ENCODE peak calls at places on chromosomes 11 and 22, in five cellular contexts. K is right atrium auricular region; D is GM23248; J is effector memory CD4-positive, alpha-beta T cell; N is colonic mucosa. X is an unnamed sample.

GRCh38 chr11:12007230-12007593 is 1.2 kb downstream of the DKK3 start:
- DNase-seq in K (no peak), D (no peak), J (no peak), N (no peak), X (no peak)

GRCh38 chr22:30216710-30217109 is 29.8 kb downstream of the LIF start:
- DNase-seq in K (no peak), D (no peak), J (no peak), N (no peak), X (no peak)

GRCh38 chr11:70032470-70032795 is 45.7 kb upstream of the ANO1 start:
- DNase-seq in K (no peak), D (no peak), J (no peak), N (peak; percentile 9), X (no peak)

GRCh38 chr11:121696177-121696863 is 243.6 kb upstream of the SORL1-AS1 start:
- DNase-seq in K (no peak), D (no peak), J (no peak), N (no peak), X (no peak)

GRCh38 chr11:122201126-122201525 is 85.1 kb upstream of the BLID start:
- DNase-seq in K (no peak), D (no peak), J (no peak), N (no peak), X (no peak)

GRCh38 chr11:101158119-101158518 is 28.5 kb upstream of the PGR start:
- DNase-seq in K (no peak), D (no peak), J (no peak), N (no peak), X (no peak)

GRCh38 chr22:36586852-36587251 is 57.9 kb upstream of the EIF3D start:
- DNase-seq in K (no peak), D (no peak), J (no peak), N (no peak), X (no peak)

GRCh38 chr22:39725351-39726035 is 154.9 kb downstream of the CACNA1I start:
- DNase-seq in K (no peak), D (no peak), J (no peak), N (no peak), X (no peak)

GRCh38 chr11:106398396-106399074 is 321.1 kb downstream of the AASDHPPT start:
- DNase-seq in K (no peak), D (peak; percentile 70), J (no peak), N (no peak), X (no peak)

GRCh38 chr11:105189586-105189985 is 50.0 kb upstream of the CARD18 start:
- DNase-seq in K (no peak), D (peak; percentile 70), J (no peak), N (no peak), X (no peak)

GRCh38 chr11:69000831-69001245 is 12.2 kb downstream of the MRGPRF start:
- DNase-seq in K (peak; percentile 89), D (peak; percentile 95), J (no peak), N (peak; percentile 30), X (peak; percentile 29)

DNA sequence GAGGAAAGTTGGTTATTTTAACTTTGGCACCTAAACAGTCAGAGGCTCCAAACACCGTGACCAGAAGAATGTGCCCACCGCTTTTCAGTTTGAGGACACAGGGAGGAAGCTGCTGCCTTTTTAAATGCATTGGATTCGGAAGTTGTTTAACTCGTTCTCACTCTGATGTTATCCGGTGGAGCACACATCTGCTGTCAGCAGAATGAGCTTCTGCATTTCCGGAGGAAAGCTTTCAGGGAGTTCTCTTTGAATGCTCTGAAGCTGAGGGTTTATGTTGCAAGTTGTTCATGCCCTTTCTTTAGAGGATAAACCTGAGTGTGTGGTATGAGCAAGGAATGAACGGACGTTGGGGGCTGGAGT is 64.1 kb downstream of the PPFIBP2 start:
- DNase-seq in K (no peak), D (peak; percentile 66), J (no peak), N (peak; percentile 38), X (no peak)
- H3K27ac ChIP-seq in K (peak overlapping the region; percentile 89), D (peak overlapping the region; percentile 65), J (no peak overlapping the region), N (peak overlapping the region; percentile 72), X (peak overlapping the region; percentile 83)

DNA sequence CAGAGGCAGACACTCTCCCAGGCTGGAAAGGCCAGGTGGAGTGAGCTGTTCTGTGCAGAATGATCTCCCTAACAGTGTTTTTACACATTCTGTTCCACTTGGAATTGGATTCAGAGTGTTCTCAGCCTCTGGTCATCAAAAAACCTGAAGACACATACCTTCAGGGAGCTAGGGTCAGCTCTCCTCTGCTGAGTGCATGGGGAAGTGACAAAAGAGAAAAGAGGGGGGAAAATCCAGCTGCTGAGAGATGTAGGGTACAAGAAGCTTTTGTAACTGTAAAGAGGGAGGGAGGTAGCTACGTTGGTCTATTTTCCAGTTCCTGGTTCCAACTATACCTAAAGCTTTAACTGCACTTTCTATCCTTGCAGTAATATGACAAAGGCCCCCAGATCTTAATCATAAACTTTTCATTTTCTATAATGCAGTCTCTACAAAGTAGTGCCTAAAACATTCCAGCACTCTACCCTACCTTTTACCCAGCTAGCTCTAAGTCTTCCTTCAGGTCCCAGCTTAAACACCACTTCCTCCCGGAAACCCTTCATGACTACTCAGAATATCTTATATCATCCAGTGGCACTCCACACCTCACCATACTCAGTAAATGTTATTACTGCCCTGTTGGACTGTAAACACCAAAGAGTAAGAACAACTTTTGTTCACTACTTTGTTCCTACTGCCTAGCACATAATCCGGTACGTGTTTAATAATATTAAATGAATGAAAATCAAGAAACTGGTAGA is 9.2 kb downstream of the MAPK1 start:
- DNase-seq in K (no peak), D (no peak), J (no peak), N (no peak), X (no peak)
- H3K27ac ChIP-seq in K (peak overlapping the region; percentile 78), D (no peak overlapping the region), J (no peak overlapping the region), N (peak overlapping the region; percentile 30), X (peak overlapping the region; percentile 14)

GRCh38 chr22:33710326-33710725 is 209.9 kb downstream of the LARGE1 start:
- DNase-seq in K (no peak), D (no peak), J (no peak), N (no peak), X (no peak)
- H3K27ac ChIP-seq in K (no peak overlapping the region), D (no peak overlapping the region), J (no peak overlapping the region), N (no peak overlapping the region), X (no peak overlapping the region)

DNA sequence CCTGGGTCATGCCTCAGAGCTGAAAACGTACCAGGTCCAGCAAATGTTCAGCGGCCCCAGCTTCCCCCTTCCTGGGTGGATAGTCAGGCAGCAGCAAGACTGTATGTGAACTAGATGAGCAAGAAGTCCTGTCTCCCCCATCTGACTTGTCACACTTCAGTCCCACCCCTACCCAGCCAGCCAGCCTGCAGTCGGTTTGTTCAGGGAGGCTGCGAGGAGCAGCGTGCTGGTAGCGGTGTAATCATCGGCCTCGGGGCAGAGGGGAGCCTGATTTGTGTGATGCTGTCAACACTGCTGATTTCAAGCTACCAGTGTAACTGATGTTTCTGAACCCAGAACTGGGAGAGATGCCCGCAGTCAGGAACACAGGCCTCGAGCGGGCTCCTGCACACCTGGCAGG is 9.6 kb downstream of the TMEM258 start:
- DNase-seq in K (no peak), D (no peak), J (no peak), N (no peak), X (no peak)
- H3K27ac ChIP-seq in K (no peak overlapping the region), D (no peak overlapping the region), J (no peak overlapping the region), N (no peak overlapping the region), X (no peak overlapping the region)

DNA sequence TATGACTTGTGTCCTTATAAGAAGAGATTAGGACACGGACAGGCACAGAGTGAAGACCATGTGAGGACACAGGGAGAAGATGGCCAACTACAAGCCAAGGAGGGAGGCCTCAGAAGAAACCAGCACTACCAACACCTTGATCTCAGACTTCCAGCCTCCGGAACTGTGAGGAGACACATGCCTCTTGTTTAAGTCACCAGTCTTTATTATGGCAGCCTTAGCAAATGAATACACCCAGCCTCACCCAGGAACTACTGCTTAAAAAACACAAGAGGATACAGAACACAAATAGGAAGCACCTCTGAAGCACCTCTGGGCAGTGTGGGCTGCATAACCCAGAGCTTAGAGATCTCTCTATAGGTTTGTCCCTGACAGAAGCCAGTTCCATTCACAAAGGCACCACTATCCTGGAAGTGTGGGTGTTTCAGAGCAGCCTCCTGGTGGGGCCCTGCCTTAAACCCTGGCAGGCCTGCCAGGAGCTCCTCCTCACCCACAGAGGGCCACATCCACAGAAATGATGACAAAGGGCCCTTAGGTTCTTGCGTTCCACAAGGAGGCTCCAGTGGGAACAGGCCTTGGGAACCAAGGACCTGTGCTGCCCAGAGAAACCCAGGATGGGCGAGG is 58.8 kb downstream of the CHRDL2 start:
- DNase-seq in K (no peak), D (peak; percentile 60), J (no peak), N (peak; percentile 4), X (no peak)
- H3K27ac ChIP-seq in K (peak overlapping the region; percentile 85), D (peak overlapping the region; percentile 98), J (no peak overlapping the region), N (peak overlapping the region; percentile 66), X (peak overlapping the region; percentile 16)

GRCh38 chr22:20138868-20139267 is 7.3 kb downstream of the ZDHHC8 start:
- DNase-seq in K (no peak), D (no peak), J (no peak), N (no peak), X (no peak)
- H3K27ac ChIP-seq in K (peak overlapping the region; percentile 83), D (no peak overlapping the region), J (no peak overlapping the region), N (no peak overlapping the region), X (no peak overlapping the region)

DNA sequence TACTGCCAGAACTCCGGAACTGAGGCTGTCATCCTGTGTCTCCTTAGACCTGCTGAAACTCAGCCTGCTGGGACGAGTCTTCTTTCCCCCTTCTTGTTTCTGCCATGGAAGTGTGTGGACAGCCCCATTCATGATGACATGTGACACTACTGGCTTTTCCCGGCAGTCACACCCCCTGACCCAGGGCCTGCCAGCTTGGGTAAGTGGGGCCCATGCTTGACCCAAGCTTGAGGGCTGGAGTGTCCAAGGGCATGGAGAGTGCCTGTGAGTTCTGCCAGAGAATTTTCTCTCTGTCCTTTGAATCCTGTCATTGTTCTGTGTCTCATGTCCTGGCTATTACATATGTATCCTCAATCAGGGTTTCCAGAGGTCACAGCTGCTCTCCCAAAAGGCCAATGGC is 73.1 kb downstream of the KIAA1671 start:
- DNase-seq in K (no peak), D (no peak), J (no peak), N (no peak), X (no peak)
- H3K27ac ChIP-seq in K (peak overlapping the region; percentile 87), D (no peak overlapping the region), J (no peak overlapping the region), N (peak overlapping the region; percentile 80), X (peak overlapping the region; percentile 62)

DNA sequence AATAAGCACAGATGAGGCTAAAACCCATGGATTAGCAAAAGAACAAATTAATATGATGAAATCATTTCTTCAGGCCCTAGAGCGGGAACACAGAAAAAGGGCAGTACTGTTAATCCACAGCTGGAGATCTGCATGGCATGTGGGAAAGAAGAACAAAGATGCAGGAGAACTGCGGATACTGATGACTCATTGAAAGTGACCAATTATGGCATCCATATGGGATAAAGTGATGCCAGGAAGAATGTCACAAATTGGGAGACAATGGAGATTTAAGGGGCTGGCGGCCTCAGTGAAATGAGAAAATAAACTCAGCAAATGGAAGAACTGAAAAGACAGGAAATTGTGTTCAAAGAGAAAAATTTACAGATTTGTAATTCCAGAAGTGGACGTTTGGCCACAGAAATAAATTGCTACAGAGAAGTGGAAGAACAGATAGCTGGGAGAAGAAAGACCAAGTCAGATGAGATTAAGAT is 39.4 kb downstream of the SIK3 start:
- DNase-seq in K (no peak), D (peak; percentile 76), J (no peak), N (no peak), X (no peak)
- H3K27ac ChIP-seq in K (no peak overlapping the region), D (peak overlapping the region; percentile 15), J (no peak overlapping the region), N (no peak overlapping the region), X (no peak overlapping the region)